ENCODE peak calls at places on chromosome 14, in seven cellular contexts. U, N, H, P, V, B and A are unnamed samples.

GRCh38 chr14:70121521-70121920 is 67.2 kb downstream of the SLC8A3 start:
- DNase-seq in U (no peak), N (peak), H (no peak), P (peak), V (no peak), B (no peak), A (no peak)

GRCh38 chr14:101351769-101352168 is 209.5 kb upstream of the DIO3 start:
- DNase-seq in U (no peak), N (no peak), H (peak), P (no peak), V (no peak), B (no peak), A (peak)

GRCh38 chr14:45251912-45252311 is 1.1 kb downstream of the MIS18BP1 start:
- DNase-seq in U (no peak), N (no peak), H (no peak), P (no peak), V (no peak), B (peak), A (no peak)

GRCh38 chr14:67602995-67603545 is 3.0 kb upstream of the PIGH start:
- DNase-seq in U (no peak), N (no peak), H (no peak), P (no peak), V (no peak), B (no peak), A (no peak)

GRCh38 chr14:99667821-99668220 is 16.3 kb upstream of the CYP46A1 start:
- DNase-seq in U (no peak), N (no peak), H (no peak), P (no peak), V (no peak), B (no peak), A (no peak)

GRCh38 chr14:100654814-100655795 is 67.9 kb upstream of the BEGAIN start:
- DNase-seq in U (peak), N (peak), H (no peak), P (no peak), V (no peak), B (peak), A (no peak)

GRCh38 chr14:90489916-90490726 is 93.3 kb downstream of the CALM1 start:
- DNase-seq in U (no peak), N (no peak), H (no peak), P (no peak), V (no peak), B (no peak), A (no peak)

GRCh38 chr14:70882771-70883492 is 24.3 kb upstream of the PCNX1 start:
- DNase-seq in U (no peak), N (no peak), H (no peak), P (no peak), V (no peak), B (no peak), A (no peak)

GRCh38 chr14:90443161-90444076 is 46.6 kb downstream of the CALM1 start:
- DNase-seq in U (no peak), N (no peak), H (peak), P (no peak), V (no peak), B (no peak), A (no peak)

GRCh38 chr14:95500772-95501401 is 15.6 kb downstream of the SYNE3 start:
- DNase-seq in U (no peak), N (no peak), H (peak), P (no peak), V (peak), B (no peak), A (no peak)

GRCh38 chr14:64758025-64758521 is 53.8 kb downstream of the PLEKHG3 start:
- DNase-seq in U (no peak), N (peak), H (no peak), P (no peak), V (no peak), B (no peak), A (no peak)

GRCh38 chr14:94158239-94158888 is 15.8 kb upstream of the PPP4R4 start:
- DNase-seq in U (peak), N (no peak), H (no peak), P (no peak), V (no peak), B (peak), A (no peak)

GRCh38 chr14:59305836-59306555 is 117.5 kb downstream of the DAAM1 start:
- DNase-seq in U (no peak), N (no peak), H (no peak), P (no peak), V (no peak), B (no peak), A (no peak)

GRCh38 chr14:73383356-73383755 is 75.0 kb downstream of the NUMB start:
- DNase-seq in U (no peak), N (no peak), H (no peak), P (no peak), V (no peak), B (no peak), A (no peak)

GRCh38 chr14:59698793-59699192 is 122.2 kb upstream of the CCDC175 start:
- DNase-seq in U (no peak), N (no peak), H (no peak), P (no peak), V (no peak), B (no peak), A (no peak)

GRCh38 chr14:47763188-47763854 is 87.9 kb upstream of the MDGA2 start:
- DNase-seq in U (no peak), N (no peak), H (no peak), P (no peak), V (no peak), B (no peak), A (no peak)

GRCh38 chr14:55942101-55942645 is 176.0 kb upstream of the PELI2 start:
- DNase-seq in U (no peak), N (no peak), H (no peak), P (no peak), V (no peak), B (no peak), A (no peak)

GRCh38 chr14:75979071-75979571 is 2.7 kb downstream of the TGFB3 start:
- DNase-seq in U (peak), N (peak), H (no peak), P (no peak), V (no peak), B (no peak), A (peak)

GRCh38 chr14:55583942-55584468 is 4.0 kb downstream of the KTN1 start:
- DNase-seq in U (no peak), N (no peak), H (no peak), P (no peak), V (no peak), B (no peak), A (no peak)

GRCh38 chr14:78637903-78638302 is 467.7 kb downstream of the NRXN3 start:
- DNase-seq in U (no peak), N (no peak), H (no peak), P (no peak), V (no peak), B (peak), A (no peak)

GRCh38 chr14:99758121-99758871 is 34.9 kb upstream of the EML1 start:
- DNase-seq in U (no peak), N (peak), H (peak), P (peak), V (peak), B (no peak), A (peak)

GRCh38 chr14:88232783-88233182 is 90.3 kb downstream of the KCNK10 start:
- DNase-seq in U (no peak), N (no peak), H (no peak), P (no peak), V (no peak), B (no peak), A (no peak)

GRCh38 chr14:22391908-22392307 is 197.1 kb downstream of the DAD1 start:
- DNase-seq in U (no peak), N (peak), H (no peak), P (peak), V (peak), B (no peak), A (peak)

GRCh38 chr14:101400815-101401214 is 160.5 kb upstream of the DIO3 start:
- DNase-seq in U (no peak), N (no peak), H (no peak), P (no peak), V (no peak), B (no peak), A (no peak)

GRCh38 chr14:76098916-76099675 is 52.6 kb upstream of the GPATCH2L start:
- DNase-seq in U (no peak), N (no peak), H (no peak), P (no peak), V (no peak), B (peak), A (no peak)

GRCh38 chr14:76775695-76776305 is 14.5 kb downstream of the VASH1 start:
- DNase-seq in U (no peak), N (no peak), H (peak), P (no peak), V (no peak), B (no peak), A (peak)

GRCh38 chr14:52553002-52553670 is 500 bp downstream of the GPR137C start:
- DNase-seq in U (peak), N (peak), H (no peak), P (no peak), V (no peak), B (peak), A (peak)

GRCh38 chr14:62428429-62429203 is 616.6 kb downstream of the KCNH5 start:
- DNase-seq in U (no peak), N (no peak), H (no peak), P (no peak), V (no peak), B (no peak), A (no peak)

GRCh38 chr14:79924583-79924982 is 286.7 kb downstream of the DIO2 start:
- DNase-seq in U (no peak), N (no peak), H (no peak), P (no peak), V (no peak), B (no peak), A (no peak)

GRCh38 chr14:46490150-46490769 is 161.3 kb downstream of the RPL10L start:
- DNase-seq in U (no peak), N (peak), H (no peak), P (no peak), V (no peak), B (no peak), A (no peak)

GRCh38 chr14:97287956-97288355 is 490.8 kb downstream of the VRK1 start:
- DNase-seq in U (no peak), N (no peak), H (no peak), P (no peak), V (no peak), B (no peak), A (no peak)

GRCh38 chr14:73014105-73014504 is 12.8 kb downstream of the ZFYVE1 start:
- DNase-seq in U (no peak), N (no peak), H (no peak), P (no peak), V (no peak), B (no peak), A (no peak)

GRCh38 chr14:75915063-75915462 is 66.7 kb downstream of the TGFB3 start:
- DNase-seq in U (no peak), N (no peak), H (no peak), P (no peak), V (no peak), B (no peak), A (no peak)

GRCh38 chr14:95233702-95234241 is 76.4 kb upstream of the DICER1 start:
- DNase-seq in U (no peak), N (no peak), H (no peak), P (no peak), V (no peak), B (no peak), A (no peak)

GRCh38 chr14:22882529-22883190 is 362 bp upstream of the REM2 start:
- DNase-seq in U (peak), N (peak), H (no peak), P (no peak), V (no peak), B (peak), A (peak)

GRCh38 chr14:78611031-78611430 is 440.9 kb downstream of the NRXN3 start:
- DNase-seq in U (no peak), N (no peak), H (no peak), P (no peak), V (no peak), B (no peak), A (no peak)

GRCh38 chr14:81309511-81309910 is 88.8 kb upstream of the GTF2A1 start:
- DNase-seq in U (no peak), N (no peak), H (no peak), P (no peak), V (no peak), B (no peak), A (no peak)